ENCODE peak calls at places on chromosomes 4 and X, in four cellular contexts. One of them, this sample, is unnamed.

GRCh38 chrX:19753368-19753767 is 134.0 kb downstream of the SH3KBP1 start:
- DNase-seq in adipocyte: no peak
- DNase-seq in activated T-cell treated with anti-CD3 and anti-CD28 coated beads, Interleukin-2, amount 50 U/mL, for 4 hours: no peak
- DNase-seq in COR-L47: no peak
- DNase-seq in this sample: no peak

GRCh38 chrX:7083468-7084396 is 63.8 kb upstream of the STS start:
- DNase-seq in adipocyte: peak
- DNase-seq in COR-L47: no peak
- DNase-seq in activated T-cell treated with anti-CD3 and anti-CD28 coated beads, Interleukin-2, amount 50 U/mL, for 4 hours: peak
- DNase-seq in this sample: no peak

GRCh38 chrX:71996826-71997225 is 86.2 kb downstream of the NHSL2 start:
- DNase-seq in COR-L47: no peak
- DNase-seq in activated T-cell treated with anti-CD3 and anti-CD28 coated beads, Interleukin-2, amount 50 U/mL, for 4 hours: no peak
- DNase-seq in adipocyte: peak
- DNase-seq in this sample: no peak

GRCh38 chr4:114180481-114180880 is 201.0 kb upstream of the ARSJ start:
- DNase-seq in adipocyte: peak
- DNase-seq in activated T-cell treated with anti-CD3 and anti-CD28 coated beads, Interleukin-2, amount 50 U/mL, for 4 hours: peak
- DNase-seq in COR-L47: no peak
- DNase-seq in this sample: peak

GRCh38 chr4:165297626-165298025 is 29.8 kb upstream of the MSMO1 start:
- DNase-seq in adipocyte: no peak
- DNase-seq in COR-L47: no peak
- DNase-seq in activated T-cell treated with anti-CD3 and anti-CD28 coated beads, Interleukin-2, amount 50 U/mL, for 4 hours: no peak
- DNase-seq in this sample: no peak

GRCh38 chr4:8215001-8215427 is 15.9 kb downstream of the SH3TC1 start:
- DNase-seq in COR-L47: peak
- DNase-seq in activated T-cell treated with anti-CD3 and anti-CD28 coated beads, Interleukin-2, amount 50 U/mL, for 4 hours: no peak
- DNase-seq in adipocyte: peak
- DNase-seq in this sample: no peak

GRCh38 chr4:6297266-6297815 is 27.7 kb downstream of the WFS1 start:
- DNase-seq in adipocyte: no peak
- DNase-seq in COR-L47: no peak
- DNase-seq in activated T-cell treated with anti-CD3 and anti-CD28 coated beads, Interleukin-2, amount 50 U/mL, for 4 hours: no peak
- DNase-seq in this sample: no peak

GRCh38 chrX:1196436-1196835 is 16.0 kb downstream of the CRLF2 start:
- DNase-seq in activated T-cell treated with anti-CD3 and anti-CD28 coated beads, Interleukin-2, amount 50 U/mL, for 4 hours: no peak
- DNase-seq in COR-L47: no peak
- DNase-seq in adipocyte: no peak
- DNase-seq in this sample: no peak

GRCh38 chr4:151227731-151228130 is 49.2 kb upstream of the PRSS48 start:
- DNase-seq in COR-L47: no peak
- DNase-seq in adipocyte: peak
- DNase-seq in activated T-cell treated with anti-CD3 and anti-CD28 coated beads, Interleukin-2, amount 50 U/mL, for 4 hours: no peak
- DNase-seq in this sample: no peak

GRCh38 chr4:27129871-27130277 is 269.2 kb downstream of the STIM2 start:
- DNase-seq in COR-L47: no peak
- DNase-seq in activated T-cell treated with anti-CD3 and anti-CD28 coated beads, Interleukin-2, amount 50 U/mL, for 4 hours: no peak
- DNase-seq in adipocyte: no peak
- DNase-seq in this sample: no peak

GRCh38 chrX:109863811-109864210 is 130.8 kb upstream of the ACSL4 start:
- DNase-seq in adipocyte: no peak
- DNase-seq in COR-L47: no peak
- DNase-seq in activated T-cell treated with anti-CD3 and anti-CD28 coated beads, Interleukin-2, amount 50 U/mL, for 4 hours: no peak
- DNase-seq in this sample: no peak

GRCh38 chr4:87152310-87153061 is 67.9 kb downstream of the KLHL8 start:
- DNase-seq in adipocyte: no peak
- DNase-seq in COR-L47: no peak
- DNase-seq in activated T-cell treated with anti-CD3 and anti-CD28 coated beads, Interleukin-2, amount 50 U/mL, for 4 hours: no peak
- DNase-seq in this sample: no peak

GRCh38 chr4:82431026-82431745 is 796 bp downstream of the ENOPH1 start:
- DNase-seq in COR-L47: peak
- DNase-seq in activated T-cell treated with anti-CD3 and anti-CD28 coated beads, Interleukin-2, amount 50 U/mL, for 4 hours: peak
- DNase-seq in adipocyte: peak
- DNase-seq in this sample: no peak

GRCh38 chr4:176404591-176404990 is 84.8 kb downstream of the SPCS3 start:
- DNase-seq in adipocyte: peak
- DNase-seq in COR-L47: no peak
- DNase-seq in activated T-cell treated with anti-CD3 and anti-CD28 coated beads, Interleukin-2, amount 50 U/mL, for 4 hours: no peak
- DNase-seq in this sample: no peak

GRCh38 chr4:129378346-129378745 is 282.4 kb downstream of the C4orf33 start:
- DNase-seq in COR-L47: no peak
- DNase-seq in adipocyte: no peak
- DNase-seq in activated T-cell treated with anti-CD3 and anti-CD28 coated beads, Interleukin-2, amount 50 U/mL, for 4 hours: no peak
- DNase-seq in this sample: no peak

GRCh38 chr4:139560396-139561084 is 4.5 kb upstream of the SETD7 start:
- DNase-seq in adipocyte: no peak
- DNase-seq in activated T-cell treated with anti-CD3 and anti-CD28 coated beads, Interleukin-2, amount 50 U/mL, for 4 hours: no peak
- DNase-seq in COR-L47: no peak
- DNase-seq in this sample: no peak

GRCh38 chrX:47091149-47091775 is 13.0 kb downstream of the RGN start:
- DNase-seq in activated T-cell treated with anti-CD3 and anti-CD28 coated beads, Interleukin-2, amount 50 U/mL, for 4 hours: no peak
- DNase-seq in COR-L47: no peak
- DNase-seq in adipocyte: peak
- DNase-seq in this sample: no peak

GRCh38 chr4:184988611-184989010 is 29.7 kb upstream of the HELT start:
- DNase-seq in COR-L47: no peak
- DNase-seq in adipocyte: no peak
- DNase-seq in activated T-cell treated with anti-CD3 and anti-CD28 coated beads, Interleukin-2, amount 50 U/mL, for 4 hours: no peak
- DNase-seq in this sample: no peak

This sample was measured in NCI-H748 treated with DMSO at 0.1 percent for 48 hours.